ENCODE peak calls at places on chromosomes 12 and 14, in six cellular contexts. One of them, this sample, is unnamed.

GRCh38 chr14:40010961-40011360 is 578.7 kb upstream of the FBXO33 start:
- DNase-seq in upper lobe of right lung: no peak
- DNase-seq in kidney: no peak
- DNase-seq in heart left ventricle: no peak
- DNase-seq in GM13976: no peak
- DNase-seq in testis: no peak
- DNase-seq in this sample: no peak

GRCh38 chr12:54591001-54591591 is 2.6 kb upstream of the PPP1R1A start:
- DNase-seq in testis: no peak
- DNase-seq in upper lobe of right lung: no peak
- DNase-seq in heart left ventricle: peak
- DNase-seq in kidney: no peak
- DNase-seq in GM13976: no peak
- DNase-seq in this sample: no peak

GRCh38 chr14:29741909-29742401 is 185.7 kb downstream of the PRKD1 start:
- DNase-seq in kidney: no peak
- DNase-seq in heart left ventricle: peak
- DNase-seq in testis: peak
- DNase-seq in GM13976: no peak
- DNase-seq in upper lobe of right lung: no peak
- DNase-seq in this sample: no peak

GRCh38 chr12:79006306-79006705 is 141.7 kb downstream of the SYT1 start:
- DNase-seq in heart left ventricle: no peak
- DNase-seq in GM13976: no peak
- DNase-seq in kidney: no peak
- DNase-seq in upper lobe of right lung: no peak
- DNase-seq in testis: no peak
- DNase-seq in this sample: no peak

GRCh38 chr12:26971963-26972362 is 33.7 kb downstream of the FGFR1OP2 start:
- DNase-seq in upper lobe of right lung: no peak
- DNase-seq in testis: no peak
- DNase-seq in heart left ventricle: no peak
- DNase-seq in kidney: no peak
- DNase-seq in GM13976: peak
- DNase-seq in this sample: no peak

GRCh38 chr14:100784523-100785337 is 41.2 kb upstream of the MEG3 start:
- DNase-seq in kidney: peak
- DNase-seq in heart left ventricle: no peak
- DNase-seq in testis: no peak
- DNase-seq in GM13976: no peak
- DNase-seq in upper lobe of right lung: peak
- DNase-seq in this sample: no peak

GRCh38 chr14:93729993-93730392 is 58.3 kb downstream of the PRIMA1 start:
- DNase-seq in kidney: no peak
- DNase-seq in testis: no peak
- DNase-seq in heart left ventricle: no peak
- DNase-seq in GM13976: no peak
- DNase-seq in upper lobe of right lung: no peak
- DNase-seq in this sample: no peak

GRCh38 chr14:64464695-64465094 is 604 bp upstream of the AKAP5 start:
- DNase-seq in heart left ventricle: no peak
- DNase-seq in testis: no peak
- DNase-seq in upper lobe of right lung: no peak
- DNase-seq in kidney: no peak
- DNase-seq in GM13976: no peak
- DNase-seq in this sample: no peak

GRCh38 chr12:18861287-18861858 is 123.5 kb downstream of the CAPZA3 start:
- DNase-seq in GM13976: no peak
- DNase-seq in upper lobe of right lung: no peak
- DNase-seq in heart left ventricle: no peak
- DNase-seq in kidney: no peak
- DNase-seq in testis: no peak
- DNase-seq in this sample: no peak

GRCh38 chr12:48307269-48307668 is 43.5 kb downstream of the ZNF641 start:
- DNase-seq in testis: peak
- DNase-seq in upper lobe of right lung: no peak
- DNase-seq in GM13976: no peak
- DNase-seq in heart left ventricle: no peak
- DNase-seq in kidney: no peak
- DNase-seq in this sample: no peak

DNA sequence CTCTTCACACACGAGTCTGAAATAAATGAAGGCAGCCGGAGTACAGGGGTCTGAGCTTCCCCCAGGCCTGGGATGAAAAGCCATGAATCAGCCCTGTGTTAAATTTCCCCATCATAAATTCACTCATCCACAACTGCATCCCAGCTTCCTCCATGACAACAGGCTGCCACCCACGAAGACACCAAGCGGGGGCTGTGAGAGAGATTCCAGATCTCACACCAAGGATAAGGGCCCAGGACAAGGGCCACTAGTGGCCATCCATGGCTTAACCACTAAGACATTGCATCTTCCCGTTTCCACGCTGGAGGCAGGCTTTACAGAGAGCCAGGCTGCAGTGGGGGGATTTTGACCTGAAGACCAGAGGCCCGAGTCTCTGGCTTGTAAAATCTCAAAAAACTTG is 94.0 kb upstream of the NCOR2 start:
- DNase-seq in GM13976: no peak
- DNase-seq in heart left ventricle: no peak
- DNase-seq in testis: no peak
- DNase-seq in kidney: peak
- DNase-seq in upper lobe of right lung: no peak
- DNase-seq in this sample: no peak
- TF ChIP-seq CTCF in GM13976: no peak
- TF ChIP-seq CTCF in heart left ventricle: no peak
- TF ChIP-seq CTCF in testis: no peak
- TF ChIP-seq CTCF in kidney: no peak
- TF ChIP-seq CTCF in upper lobe of right lung: peak
- TF ChIP-seq CTCF in this sample: no peak

GRCh38 chr14:99750746-99751450 is 42.3 kb upstream of the EML1 start:
- DNase-seq in testis: no peak
- DNase-seq in upper lobe of right lung: no peak
- DNase-seq in GM13976: no peak
- DNase-seq in kidney: peak
- DNase-seq in heart left ventricle: no peak
- DNase-seq in this sample: no peak

GRCh38 chr14:99748529-99748928 is 44.7 kb upstream of the EML1 start:
- DNase-seq in upper lobe of right lung: no peak
- DNase-seq in heart left ventricle: no peak
- DNase-seq in kidney: no peak
- DNase-seq in GM13976: no peak
- DNase-seq in testis: no peak
- DNase-seq in this sample: no peak

GRCh38 chr14:99749763-99750715 is 43.2 kb upstream of the EML1 start:
- DNase-seq in kidney: peak
- DNase-seq in upper lobe of right lung: no peak
- DNase-seq in testis: peak
- DNase-seq in heart left ventricle: peak
- DNase-seq in GM13976: no peak
- DNase-seq in this sample: no peak

GRCh38 chr14:99747582-99748330 is 45.5 kb upstream of the EML1 start:
- DNase-seq in kidney: peak
- DNase-seq in GM13976: no peak
- DNase-seq in upper lobe of right lung: no peak
- DNase-seq in testis: no peak
- DNase-seq in heart left ventricle: no peak
- DNase-seq in this sample: no peak

DNA sequence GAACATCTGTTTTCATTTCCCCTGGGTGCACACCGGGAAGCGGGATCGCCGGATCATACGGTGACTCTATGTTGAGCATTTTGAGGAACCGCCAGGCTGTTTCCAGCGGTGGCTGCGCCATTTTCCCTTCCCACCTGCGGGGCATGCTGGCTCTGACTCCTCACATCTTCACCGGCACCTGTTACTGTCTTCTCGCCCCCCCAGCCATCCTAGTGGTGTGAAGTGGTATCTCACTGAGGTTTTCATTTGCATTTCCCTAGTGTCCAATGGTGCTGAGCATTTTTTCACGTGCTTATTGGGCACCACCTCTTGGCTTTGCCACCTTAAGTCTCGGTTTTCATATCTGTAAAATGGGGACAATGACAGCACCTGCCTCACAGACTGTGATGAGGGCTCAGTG is 44.1 kb upstream of the EML1 start:
- DNase-seq in heart left ventricle: no peak
- DNase-seq in testis: no peak
- DNase-seq in upper lobe of right lung: no peak
- DNase-seq in kidney: peak
- DNase-seq in GM13976: no peak
- DNase-seq in this sample: no peak
- TF ChIP-seq CTCF in heart left ventricle: no peak
- TF ChIP-seq CTCF in testis: no peak
- TF ChIP-seq CTCF in upper lobe of right lung: no peak
- TF ChIP-seq CTCF in kidney: no peak
- TF ChIP-seq CTCF in GM13976: no peak
- TF ChIP-seq CTCF in this sample: no peak

GRCh38 chr14:95915326-95915725 is 38.7 kb downstream of the TUNAR start:
- DNase-seq in upper lobe of right lung: no peak
- DNase-seq in kidney: no peak
- DNase-seq in heart left ventricle: no peak
- DNase-seq in GM13976: no peak
- DNase-seq in testis: no peak
- DNase-seq in this sample: no peak

GRCh38 chr14:95906591-95906990 is 30.0 kb downstream of the TUNAR start:
- DNase-seq in GM13976: no peak
- DNase-seq in upper lobe of right lung: no peak
- DNase-seq in kidney: no peak
- DNase-seq in testis: no peak
- DNase-seq in heart left ventricle: no peak
- DNase-seq in this sample: no peak

GRCh38 chr14:95910628-95911027 is 34.0 kb downstream of the TUNAR start:
- DNase-seq in heart left ventricle: no peak
- DNase-seq in testis: no peak
- DNase-seq in upper lobe of right lung: no peak
- DNase-seq in kidney: no peak
- DNase-seq in GM13976: no peak
- DNase-seq in this sample: no peak
- TF ChIP-seq CTCF in heart left ventricle: no peak
- TF ChIP-seq CTCF in testis: no peak
- TF ChIP-seq CTCF in upper lobe of right lung: no peak
- TF ChIP-seq CTCF in kidney: no peak
- TF ChIP-seq CTCF in GM13976: no peak
- TF ChIP-seq CTCF in this sample: no peak

DNA sequence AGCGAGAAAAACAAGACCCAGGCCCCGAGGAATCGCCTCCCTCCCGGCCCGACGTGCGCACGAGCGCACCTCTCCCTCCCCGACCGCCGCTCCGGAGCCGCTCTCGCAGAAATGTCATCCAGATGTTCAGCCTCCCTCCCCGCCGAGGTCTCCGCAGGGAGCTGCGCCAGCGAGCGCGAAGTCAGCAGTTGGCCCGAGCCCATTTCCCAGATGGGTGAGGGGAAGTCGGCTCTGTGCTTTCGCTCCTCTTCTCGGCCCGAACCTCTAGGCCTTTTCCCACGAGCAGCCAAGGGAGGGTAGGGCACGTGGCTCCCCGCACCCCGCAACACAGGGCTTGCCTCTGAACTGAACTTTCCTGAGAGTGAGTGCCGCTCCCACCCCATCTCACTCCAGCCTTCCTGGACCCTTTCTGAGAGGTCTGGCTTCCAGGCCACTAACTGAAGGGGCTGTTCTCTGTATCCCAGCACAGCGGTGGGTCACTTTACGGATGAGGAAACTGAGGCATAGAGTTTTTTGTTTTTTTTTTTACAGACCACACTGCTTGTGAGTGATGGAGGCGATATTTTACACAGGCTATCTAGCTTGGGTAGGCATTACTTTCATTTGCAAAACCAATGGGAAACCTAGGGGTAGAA is 1.0 kb upstream of the TGFB3 start:
- DNase-seq in heart left ventricle: peak
- DNase-seq in upper lobe of right lung: peak
- DNase-seq in kidney: peak
- DNase-seq in GM13976: no peak
- DNase-seq in testis: peak
- DNase-seq in this sample: no peak
- TF ChIP-seq CTCF in heart left ventricle: no peak
- TF ChIP-seq CTCF in upper lobe of right lung: peak
- TF ChIP-seq CTCF in kidney: no peak
- TF ChIP-seq CTCF in GM13976: no peak
- TF ChIP-seq CTCF in testis: no peak
- TF ChIP-seq CTCF in this sample: no peak

GRCh38 chr12:120760349-120761245 is 35.0 kb downstream of the ACADS start:
- DNase-seq in GM13976: no peak
- DNase-seq in kidney: no peak
- DNase-seq in upper lobe of right lung: no peak
- DNase-seq in testis: no peak
- DNase-seq in heart left ventricle: no peak
- DNase-seq in this sample: no peak

GRCh38 chr12:120759591-120760348 is 34.1 kb downstream of the ACADS start:
- DNase-seq in GM13976: no peak
- DNase-seq in heart left ventricle: no peak
- DNase-seq in upper lobe of right lung: no peak
- DNase-seq in testis: no peak
- DNase-seq in kidney: peak
- DNase-seq in this sample: no peak

GRCh38 chr12:120763250-120763649 is 37.6 kb downstream of the ACADS start:
- DNase-seq in heart left ventricle: no peak
- DNase-seq in GM13976: no peak
- DNase-seq in upper lobe of right lung: no peak
- DNase-seq in testis: no peak
- DNase-seq in kidney: peak
- DNase-seq in this sample: no peak

GRCh38 chr12:120762093-120762492 is 36.5 kb downstream of the ACADS start:
- DNase-seq in testis: no peak
- DNase-seq in upper lobe of right lung: no peak
- DNase-seq in kidney: no peak
- DNase-seq in heart left ventricle: no peak
- DNase-seq in GM13976: no peak
- DNase-seq in this sample: no peak

DNA sequence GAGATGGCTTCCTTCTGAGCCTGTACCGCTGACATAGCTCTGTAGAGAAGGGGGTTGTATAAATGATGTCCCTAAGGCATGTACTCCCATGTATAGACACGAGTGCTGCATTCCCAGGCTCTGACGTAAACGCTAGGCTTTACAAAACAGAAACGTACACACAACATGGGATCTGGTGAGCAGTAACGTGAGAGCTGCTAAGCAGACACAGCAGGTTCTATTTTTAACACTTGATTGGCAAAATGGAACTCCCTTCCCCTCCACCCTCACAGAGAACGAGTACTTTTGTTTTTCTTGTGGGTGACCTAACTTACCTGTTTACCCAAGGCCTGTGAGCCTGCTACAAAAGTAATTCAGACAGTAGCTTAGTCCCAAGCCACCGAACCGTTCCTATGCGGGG is 36.0 kb downstream of the ACADS start:
- DNase-seq in upper lobe of right lung: no peak
- DNase-seq in testis: no peak
- DNase-seq in heart left ventricle: no peak
- DNase-seq in kidney: no peak
- DNase-seq in GM13976: no peak
- DNase-seq in this sample: no peak
- TF ChIP-seq CTCF in upper lobe of right lung: no peak
- TF ChIP-seq CTCF in testis: no peak
- TF ChIP-seq CTCF in heart left ventricle: no peak
- TF ChIP-seq CTCF in kidney: no peak
- TF ChIP-seq CTCF in GM13976: no peak
- TF ChIP-seq CTCF in this sample: no peak

GRCh38 chr14:56490379-56490778 is 89.2 kb upstream of the TMEM260 start:
- DNase-seq in kidney: no peak
- DNase-seq in heart left ventricle: no peak
- DNase-seq in GM13976: no peak
- DNase-seq in upper lobe of right lung: no peak
- DNase-seq in testis: no peak
- DNase-seq in this sample: no peak
- TF ChIP-seq CTCF in kidney: peak
- TF ChIP-seq CTCF in heart left ventricle: peak
- TF ChIP-seq CTCF in GM13976: no peak
- TF ChIP-seq CTCF in upper lobe of right lung: peak
- TF ChIP-seq CTCF in testis: no peak
- TF ChIP-seq CTCF in this sample: peak

This sample was measured in esophagus squamous epithelium.